ENCODE peak calls at places on chromosomes 12 and 14, in six cellular contexts. H is GM12878, G is HepG2, F is endothelial cell of umbilical vein, R is A549, E is SK-N-SH. Z is an unnamed sample.

GRCh38 chr14:101444116-101444515 is 117.2 kb upstream of the DIO3 start:
- DNase-seq in H (no peak), G (no peak), F (no peak), R (peak; percentile 54), E (no peak), Z (peak; percentile 50)

GRCh38 chr14:64955297-64955696 is 12.8 kb upstream of the GPX2 start:
- DNase-seq in H (no peak), G (no peak), F (no peak), R (no peak), E (no peak), Z (no peak)

GRCh38 chr14:101175731-101176534 is 272.4 kb upstream of the RTL1 start:
- DNase-seq in H (no peak), G (no peak), F (no peak), R (no peak), E (peak; percentile 7), Z (no peak)

GRCh38 chr12:77760271-77761025 is 70.2 kb upstream of the NAV3 start:
- DNase-seq in H (no peak), G (no peak), F (no peak), R (no peak), E (no peak), Z (no peak)

GRCh38 chr12:1500095-1500801 is 94.1 kb downstream of the FBXL14 start:
- DNase-seq in H (no peak), G (no peak), F (no peak), R (no peak), E (no peak), Z (peak; percentile 46)

GRCh38 chr14:64465856-64466554 is 706 bp downstream of the AKAP5 start:
- DNase-seq in H (no peak), G (no peak), F (peak; percentile 45), R (peak; percentile 58), E (peak; percentile 52), Z (peak; percentile 25)

GRCh38 chr14:104172880-104173279 is 34.5 kb downstream of the KIF26A start:
- DNase-seq in H (no peak), G (no peak), F (no peak), R (no peak), E (no peak), Z (no peak)

GRCh38 chr12:43832506-43833168 is 3.2 kb upstream of the TMEM117 start:
- DNase-seq in H (no peak), G (no peak), F (no peak), R (no peak), E (no peak), Z (peak; percentile 67)

GRCh38 chr12:71710276-71711125 is 24.6 kb downstream of the TMEM19 start:
- DNase-seq in H (no peak), G (peak; percentile 34), F (peak; percentile 52), R (peak; percentile 52), E (no peak), Z (no peak)

GRCh38 chr12:121989951-121990647 is 31.6 kb upstream of the BCL7A start:
- DNase-seq in H (no peak), G (no peak), F (no peak), R (no peak), E (no peak), Z (no peak)

GRCh38 chr12:115351513-115352077 is 667.6 kb upstream of the TBX3 start:
- DNase-seq in H (no peak), G (no peak), F (no peak), R (no peak), E (no peak), Z (no peak)

GRCh38 chr14:22781606-22782000 is 15.1 kb downstream of the OXA1L start:
- DNase-seq in H (no peak), G (no peak), F (no peak), R (no peak), E (no peak), Z (no peak)

GRCh38 chr12:124674937-124675336 is 107.5 kb upstream of the NCOR2 start:
- DNase-seq in H (no peak), G (no peak), F (no peak), R (no peak), E (no peak), Z (no peak)

GRCh38 chr14:24334431-24335271 is at the start of gene ADCY4:
- DNase-seq in H (no peak), G (no peak), F (peak; percentile 50), R (no peak), E (peak; percentile 60), Z (no peak)

GRCh38 chr14:75094896-75095295 is 25.5 kb downstream of the ZC2HC1C start:
- DNase-seq in H (no peak), G (no peak), F (no peak), R (no peak), E (no peak), Z (no peak)

GRCh38 chr12:30988086-30988485 is 61.5 kb downstream of the TSPAN11 start:
- DNase-seq in H (no peak), G (no peak), F (no peak), R (no peak), E (no peak), Z (no peak)

GRCh38 chr12:88993655-88994054 is 358.6 kb downstream of the DUSP6 start:
- DNase-seq in H (no peak), G (peak; percentile 36), F (peak; percentile 84), R (peak; percentile 18), E (peak; percentile 19), Z (peak; percentile 70)

GRCh38 chr12:132521726-132522292 is 31.9 kb downstream of the FBRSL1 start:
- DNase-seq in H (no peak), G (no peak), F (no peak), R (no peak), E (no peak), Z (no peak)
- H3K4me3 ChIP-seq in H (no peak overlapping the region), G (no peak overlapping the region), F (no peak overlapping the region), R (no peak overlapping the region), E (no peak overlapping the region), Z (no peak overlapping the region)

GRCh38 chr12:104877107-104877705 is 80.9 kb downstream of the SLC41A2 start:
- DNase-seq in H (no peak), G (no peak), F (peak; percentile 63), R (peak; percentile 13), E (peak; percentile 51), Z (peak; percentile 66)
- TF ChIP-seq MAX in H (no peak), G (no peak), F (no peak), R (no peak), E (no peak), Z (no peak)

GRCh38 chr12:6215932-6216494 is 15.8 kb downstream of the CD9 start:
- DNase-seq in H (no peak), G (no peak), F (peak; percentile 92), R (peak; percentile 98), E (no peak), Z (no peak)
- H3K4me3 ChIP-seq in H (no peak overlapping the region), G (no peak overlapping the region), F (no peak overlapping the region), R (no peak overlapping the region), E (no peak overlapping the region), Z (no peak overlapping the region)

GRCh38 chr14:90490727-90491050 is 93.9 kb downstream of the CALM1 start:
- DNase-seq in H (no peak), G (no peak), F (no peak), R (no peak), E (no peak), Z (no peak)

GRCh38 chr14:90489306-90489705 is 92.5 kb downstream of the CALM1 start:
- DNase-seq in H (no peak), G (no peak), F (no peak), R (no peak), E (no peak), Z (no peak)

GRCh38 chr14:90489916-90490726 is 93.3 kb downstream of the CALM1 start:
- DNase-seq in H (no peak), G (no peak), F (no peak), R (no peak), E (peak; percentile 47), Z (no peak)

GRCh38 chr14:90491868-90492560 is 95.2 kb downstream of the CALM1 start:
- DNase-seq in H (no peak), G (no peak), F (no peak), R (no peak), E (peak; percentile 70), Z (no peak)

GRCh38 chr14:90491221-90491867 is 94.5 kb downstream of the CALM1 start:
- DNase-seq in H (no peak), G (no peak), F (peak; percentile 19), R (no peak), E (peak; percentile 79), Z (no peak)
- TF ChIP-seq MAX in H (no peak), G (no peak), F (no peak), R (no peak), E (no peak), Z (no peak)

DNA sequence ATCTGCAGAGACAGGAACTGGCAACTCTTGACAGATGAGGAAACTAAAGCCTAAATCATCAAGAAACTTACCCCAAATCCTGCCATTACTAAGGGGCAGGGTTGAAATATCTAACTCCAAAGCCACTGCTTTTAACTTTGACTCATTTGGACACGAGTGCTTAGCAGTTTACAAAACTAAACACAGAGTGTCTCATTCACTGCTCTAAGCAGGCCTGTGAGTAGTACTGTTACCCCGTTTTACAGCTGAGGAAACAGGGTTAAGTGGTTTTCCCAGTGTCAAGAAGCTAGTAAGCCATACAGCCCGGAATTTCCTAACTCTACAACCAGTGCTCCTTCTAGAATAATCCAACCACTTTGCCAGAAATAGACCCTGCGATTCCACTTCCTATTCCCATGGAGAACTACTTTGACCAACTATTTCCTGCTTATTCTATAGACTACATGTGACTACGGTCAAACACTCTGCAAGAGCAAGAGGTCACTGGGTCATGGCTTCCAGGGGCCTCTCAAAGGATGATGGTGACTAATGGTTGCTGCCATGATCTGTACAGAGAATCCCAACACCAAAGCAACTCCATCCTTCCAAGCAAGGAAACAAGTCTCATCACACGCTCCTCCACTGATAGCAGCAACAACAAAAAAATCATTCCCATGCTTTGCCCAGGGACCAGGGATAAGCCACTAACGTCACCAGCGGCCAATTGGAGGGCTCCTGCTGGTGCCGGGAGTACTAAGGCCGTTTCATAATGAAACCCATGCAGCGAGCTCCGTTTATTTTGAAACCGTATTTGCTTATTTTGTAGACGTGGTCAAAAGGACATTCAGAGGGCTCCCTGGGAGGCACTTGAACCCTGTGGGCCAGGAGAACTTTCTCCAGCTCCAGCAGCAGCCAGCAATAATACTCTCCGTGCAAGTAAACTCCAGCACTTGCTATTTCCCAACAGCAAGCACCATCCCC is 56.3 kb downstream of the NUAK1 start:
- DNase-seq in H (no peak), G (no peak), F (no peak), R (no peak), E (no peak), Z (no peak)
- H3K4me3 ChIP-seq in H (no peak overlapping the region), G (no peak overlapping the region), F (no peak overlapping the region), R (no peak overlapping the region), E (no peak overlapping the region), Z (no peak overlapping the region)

DNA sequence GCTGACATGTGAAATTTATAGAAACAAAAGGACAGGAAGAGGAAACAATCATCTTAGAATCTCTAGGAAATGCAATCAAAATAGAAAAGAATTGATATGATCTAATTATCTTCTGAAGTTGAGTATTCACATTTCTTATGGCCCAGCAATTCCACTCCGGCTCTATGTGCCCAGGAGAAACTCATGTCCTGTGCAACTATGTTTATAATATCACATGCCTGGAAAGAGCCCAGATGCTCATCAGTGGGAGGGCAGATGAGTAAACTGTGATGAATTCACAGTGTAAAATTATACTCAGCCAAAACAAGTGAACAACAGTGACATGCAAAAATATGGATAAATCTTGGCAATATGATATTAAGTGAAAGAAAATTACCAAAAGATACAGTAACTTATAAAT is 7.6 kb downstream of the SMOC1 start:
- DNase-seq in H (no peak), G (no peak), F (no peak), R (no peak), E (no peak), Z (no peak)
- TF ChIP-seq MAX in H (no peak), G (no peak), F (no peak), R (no peak), E (no peak), Z (no peak)

GRCh38 chr12:45268672-45269406 is 52.9 kb downstream of the ANO6 start:
- DNase-seq in H (no peak), G (peak; percentile 31), F (peak; percentile 99), R (peak; percentile 35), E (peak; percentile 58), Z (peak; percentile 17)
- H3K4me3 ChIP-seq in H (no peak overlapping the region), G (no peak overlapping the region), F (no peak overlapping the region), R (no peak overlapping the region), E (peak overlapping the region; percentile 31), Z (no peak overlapping the region)